ENCODE peak calls at places on chromosomes 12 and 14, in six cellular contexts. O, D, Y, S, B and W are unnamed samples.

GRCh38 chr14:39581474-39581873 is 149.2 kb upstream of the FBXO33 start:
- DNase-seq in O (no peak), D (no peak), Y (no peak), S (no peak), B (no peak), W (no peak)

GRCh38 chr12:49897276-49897675 is 6.4 kb downstream of the FAIM2 start:
- DNase-seq in O (no peak), D (no peak), Y (no peak), S (no peak), B (peak; percentile 9), W (no peak)

GRCh38 chr12:32053881-32054624 is 52.6 kb upstream of the BICD1 start:
- DNase-seq in O (no peak), D (no peak), Y (no peak), S (no peak), B (no peak), W (no peak)

GRCh38 chr12:55797068-55797467 is 20.5 kb downstream of the SARNP start:
- DNase-seq in O (no peak), D (no peak), Y (peak; percentile 47), S (peak; percentile 71), B (peak; percentile 39), W (no peak)

GRCh38 chr12:94567784-94568183 is 82.6 kb downstream of the TMCC3 start:
- DNase-seq in O (no peak), D (no peak), Y (no peak), S (no peak), B (no peak), W (no peak)

GRCh38 chr12:101854747-101855146 is 22.6 kb upstream of the DRAM1 start:
- DNase-seq in O (no peak), D (no peak), Y (no peak), S (no peak), B (no peak), W (peak; percentile 44)

GRCh38 chr12:110934093-110934852 is 13.9 kb upstream of the MYL2 start:
- DNase-seq in O (no peak), D (no peak), Y (no peak), S (no peak), B (peak; percentile 59), W (no peak)

GRCh38 chr12:26524862-26525465 is 308.0 kb downstream of the ITPR2 start:
- DNase-seq in O (peak; percentile 15), D (no peak), Y (no peak), S (peak; percentile 47), B (peak; percentile 23), W (no peak)

GRCh38 chr12:31728289-31728916 is 418 bp downstream of the AMN1 start:
- DNase-seq in O (peak; percentile 52), D (no peak), Y (peak; percentile 47), S (peak; percentile 61), B (no peak), W (no peak)

GRCh38 chr14:104323551-104324175 is 185.3 kb downstream of the KIF26A start:
- DNase-seq in O (no peak), D (no peak), Y (no peak), S (no peak), B (no peak), W (no peak)